ENCODE peak calls at places on chromosomes 11 and 22, in nine cellular contexts. G, O, J, W, X, N, V, Q and D are unnamed samples.

GRCh38 chr11:35967042-35967441 is 23.2 kb downstream of the LDLRAD3 start:
- DNase-seq in G (no peak), Q (no peak), X (no peak), W (no peak), V (no peak), O (no peak), N (no peak), J (no peak), D (no peak)

GRCh38 chr11:73429121-73429740 is 53.0 kb downstream of the RELT start:
- DNase-seq in N (no peak), J (no peak), V (peak), X (no peak), O (peak), W (no peak), Q (no peak), G (no peak), D (no peak)

GRCh38 chr11:118908931-118909618 is 16.7 kb downstream of the BCL9L start:
- DNase-seq in G (no peak), V (peak), Q (peak), J (peak), X (no peak), N (no peak), O (peak), W (peak), D (peak)

GRCh38 chr11:69711824-69712801 is 8.3 kb upstream of the FGF19 start:
- DNase-seq in X (no peak), V (no peak), N (no peak), W (no peak), Q (no peak), J (no peak), G (peak), O (no peak), D (no peak)

GRCh38 chr11:57458060-57458409 is 2.3 kb upstream of the RTN4RL2 start:
- DNase-seq in O (no peak), J (no peak), G (no peak), W (no peak), Q (no peak), X (no peak), N (no peak), V (no peak), D (no peak)

GRCh38 chr11:13745165-13745564 is 76.7 kb downstream of the FAR1 start:
- DNase-seq in W (no peak), X (no peak), O (no peak), V (peak), G (no peak), N (no peak), J (no peak), Q (no peak), D (no peak)

GRCh38 chr11:113557926-113558325 is 82.7 kb upstream of the DRD2 start:
- DNase-seq in V (no peak), X (no peak), O (no peak), N (no peak), G (no peak), Q (no peak), J (no peak), W (no peak), D (no peak)

GRCh38 chr11:119404872-119405271 is 18.1 kb downstream of the THY1 start:
- DNase-seq in Q (no peak), G (no peak), O (peak), X (no peak), W (no peak), J (no peak), N (no peak), V (no peak), D (no peak)

GRCh38 chr11:6541356-6541755 is 44.3 kb downstream of the DNHD1 start:
- DNase-seq in J (no peak), W (no peak), O (no peak), G (no peak), X (no peak), V (no peak), N (no peak), Q (no peak), D (no peak)

GRCh38 chr11:67439321-67440228 is 2.1 kb upstream of the PTPRCAP start:
- DNase-seq in O (no peak), W (no peak), N (no peak), X (no peak), V (no peak), G (peak), J (no peak), Q (no peak), D (peak)

GRCh38 chr22:24011735-24012068 is 598 bp downstream of the CABIN1 start:
- DNase-seq in O (peak), V (no peak), N (no peak), G (peak), X (no peak), J (no peak), W (peak), Q (peak), D (no peak)